ENCODE peak calls at places on chromosomes 7 and 10, in seven cellular contexts. T is IMR-90, Y is mesenchymal stem cell, O is mesendoderm, I is neuronal stem cell, W is H9, N is trophoblast cell. G is an unnamed sample.

GRCh38 chr10:76278811-76279460 is 847.5 kb downstream of the LRMDA start:
- DNase-seq in T (no peak), Y (no peak), O (no peak), I (no peak), W (no peak), N (no peak), G (no peak)

GRCh38 chr7:16668049-16668858 is 22.3 kb downstream of the BZW2 start:
- DNase-seq in T (peak), Y (peak), O (peak), I (no peak), W (no peak), N (peak), G (no peak)

GRCh38 chr7:7996568-7996967 is 28.0 kb downstream of the GLCCI1 start:
- DNase-seq in T (peak), Y (no peak), O (peak), I (no peak), W (no peak), N (peak), G (no peak)

GRCh38 chr7:137328389-137329120 is 15.0 kb downstream of the PTN start:
- DNase-seq in T (peak), Y (peak), O (no peak), I (no peak), W (no peak), N (no peak), G (no peak)

GRCh38 chr10:87752571-87752970 is 65.5 kb downstream of the ATAD1 start:
- DNase-seq in T (peak), Y (peak), O (no peak), I (no peak), W (no peak), N (no peak), G (no peak)

GRCh38 chr10:72612203-72612826 is 13.6 kb downstream of the MICU1 start:
- DNase-seq in T (no peak), Y (peak), O (no peak), I (no peak), W (no peak), N (no peak), G (no peak)

GRCh38 chr7:92988051-92988450 is 129.7 kb downstream of the SAMD9 start:
- DNase-seq in T (peak), Y (peak), O (peak), I (no peak), W (no peak), N (peak), G (no peak)

GRCh38 chr7:95476072-95476845 is 9.5 kb upstream of the ASB4 start:
- DNase-seq in T (no peak), Y (peak), O (peak), I (no peak), W (no peak), N (no peak), G (no peak)

GRCh38 chr7:147240468-147240867 is 1123.9 kb downstream of the CNTNAP2 start:
- DNase-seq in T (no peak), Y (no peak), O (no peak), I (no peak), W (no peak), N (no peak), G (no peak)

GRCh38 chr10:68871731-68872342 is 29.3 kb upstream of the DDX50 start:
- DNase-seq in T (peak), Y (peak), O (peak), I (peak), W (no peak), N (no peak), G (no peak)
- H3K4ac ChIP-seq in T (no peak), Y (no peak), O (no peak), I (no peak), W (no peak), N (no peak), G (no peak)

DNA sequence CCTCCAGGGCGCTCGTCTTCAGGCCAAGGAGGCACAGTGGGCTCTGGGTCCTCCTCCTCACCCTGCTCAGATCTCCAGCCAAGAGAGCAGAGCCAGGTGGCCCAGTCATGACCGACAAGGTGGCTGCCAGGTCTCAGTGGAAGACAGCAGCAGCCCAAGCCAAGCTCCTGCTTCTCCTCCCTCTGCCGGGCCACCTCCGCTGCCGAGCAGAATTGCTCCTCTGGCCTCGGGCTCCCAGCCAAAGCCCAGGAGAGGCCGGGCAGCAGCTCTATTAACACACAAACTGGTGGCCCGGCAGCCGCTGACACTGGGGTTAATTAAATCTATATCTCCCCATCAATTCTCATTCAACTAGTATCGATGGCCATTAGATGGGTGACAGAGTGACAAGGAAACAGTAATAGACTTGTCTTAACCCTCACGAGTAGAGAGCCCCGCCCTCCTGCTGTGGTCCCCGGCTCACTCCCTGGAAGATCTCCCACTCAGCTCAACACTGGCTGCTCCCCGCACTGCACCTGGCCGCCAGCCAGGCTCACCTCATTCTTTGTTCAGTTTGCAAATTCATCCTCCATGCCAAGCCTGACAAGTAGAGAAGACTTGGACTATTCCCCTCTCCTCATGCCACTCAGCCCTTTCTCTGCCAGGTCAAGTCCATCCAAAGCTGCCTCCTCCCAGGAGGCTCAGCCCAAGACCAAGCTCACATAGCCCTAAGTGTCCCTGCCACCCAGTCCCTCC is 74.1 kb upstream of the UNC5B start:
- DNase-seq in T (no peak), Y (no peak), O (no peak), I (no peak), W (peak), N (no peak), G (no peak)
- H3K4ac ChIP-seq in T (no peak), Y (no peak), O (no peak), I (no peak), W (no peak), N (no peak), G (no peak)

GRCh38 chr7:129728875-129729467 is 117.5 kb downstream of the NRF1 start:
- DNase-seq in T (no peak), Y (no peak), O (no peak), I (no peak), W (no peak), N (no peak), G (no peak)

GRCh38 chr7:129734400-129734799 is 122.9 kb downstream of the NRF1 start:
- DNase-seq in T (no peak), Y (no peak), O (no peak), I (no peak), W (no peak), N (no peak), G (no peak)

GRCh38 chr7:129730159-129730558 is 118.6 kb downstream of the NRF1 start:
- DNase-seq in T (no peak), Y (no peak), O (no peak), I (no peak), W (no peak), N (no peak), G (no peak)

GRCh38 chr7:129724796-129725195 is 113.3 kb downstream of the NRF1 start:
- DNase-seq in T (no peak), Y (no peak), O (no peak), I (no peak), W (no peak), N (no peak), G (no peak)

DNA sequence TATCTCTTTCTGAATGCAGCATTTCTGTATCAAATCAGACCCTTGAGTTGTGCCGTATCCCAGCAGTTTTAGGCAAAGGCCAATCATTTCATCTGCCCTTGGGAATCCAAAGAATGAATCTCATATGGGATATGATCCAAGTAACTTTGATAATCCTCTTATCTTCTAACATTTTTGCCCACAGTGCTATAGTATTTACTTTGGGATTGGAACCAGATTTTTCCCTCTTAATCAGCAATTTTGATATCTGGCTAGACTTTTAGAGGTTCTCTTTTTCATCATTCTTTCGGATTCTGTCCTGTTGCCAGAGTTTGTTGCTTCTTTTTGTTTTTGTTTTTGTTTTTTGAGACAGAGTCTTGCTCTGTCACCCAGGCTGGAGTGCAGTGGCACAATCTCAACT is 118.0 kb downstream of the NRF1 start:
- DNase-seq in T (no peak), Y (no peak), O (no peak), I (no peak), W (no peak), N (no peak), G (no peak)
- H3K4ac ChIP-seq in T (no peak), Y (no peak), O (no peak), I (no peak), W (no peak), N (no peak), G (no peak)

DNA sequence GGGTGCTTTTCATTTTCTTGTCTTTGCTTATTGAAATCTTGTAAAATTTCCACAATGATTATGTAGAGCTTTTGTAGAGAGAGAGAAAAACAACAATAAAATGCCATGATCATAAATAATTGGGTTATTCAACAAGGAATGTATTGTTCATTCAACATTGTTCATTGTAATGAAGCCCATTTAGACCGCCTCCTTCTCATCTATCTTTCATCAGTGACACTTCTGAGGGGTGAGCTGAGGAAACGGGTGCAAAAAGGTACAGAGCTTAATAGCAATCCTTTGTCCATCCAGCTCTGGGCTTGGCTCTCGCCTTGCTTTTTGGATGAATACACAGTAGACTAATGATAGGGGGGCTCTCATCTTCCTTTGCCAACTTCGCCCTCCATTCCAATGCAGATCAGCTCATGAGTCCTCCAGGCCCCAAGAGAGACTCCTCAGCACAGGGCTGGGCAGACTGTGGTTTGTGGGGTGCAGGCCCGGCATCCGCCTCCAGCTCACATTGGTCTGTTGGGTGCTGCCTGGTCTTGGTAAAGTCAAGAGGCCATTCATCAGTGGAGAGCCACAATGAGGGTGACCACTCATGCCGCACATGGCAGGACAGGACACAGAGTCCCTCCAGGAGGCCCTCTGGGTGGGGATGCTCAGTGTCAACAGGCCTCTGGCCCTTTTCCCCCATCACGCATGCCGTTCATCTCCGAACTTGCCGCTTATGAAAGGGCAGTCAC is 17.9 kb upstream of the PPA1 start:
- DNase-seq in T (no peak), Y (no peak), O (no peak), I (no peak), W (no peak), N (no peak), G (no peak)
- H3K4ac ChIP-seq in T (no peak), Y (no peak), O (no peak), I (no peak), W (no peak), N (no peak), G (no peak)

DNA sequence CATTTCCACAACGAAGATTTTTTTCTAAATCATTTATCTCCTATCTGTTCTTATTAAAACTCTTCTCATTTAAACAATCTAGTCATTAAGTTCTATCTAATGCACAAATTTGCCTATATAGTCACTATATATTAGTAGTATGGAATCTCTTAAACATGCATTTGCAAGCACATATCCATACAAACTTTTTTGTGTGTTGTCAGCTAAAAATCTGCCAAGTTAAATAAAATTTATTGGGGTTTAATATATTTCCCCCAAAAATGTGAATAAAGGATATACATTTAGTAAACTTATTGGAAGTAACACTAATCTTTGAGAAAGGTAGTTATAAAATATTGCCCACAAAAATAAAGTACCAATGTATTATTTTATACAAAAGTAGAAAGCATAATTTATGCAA is 55.3 kb downstream of the ORC5 start:
- DNase-seq in T (no peak), Y (no peak), O (no peak), I (no peak), W (no peak), N (no peak), G (no peak)
- H3K4ac ChIP-seq in T (no peak), Y (no peak), O (no peak), I (no peak), W (no peak), N (no peak), G (no peak)

GRCh38 chr10:56296626-56297025 is 64.4 kb downstream of the ZWINT start:
- DNase-seq in T (no peak), Y (no peak), O (peak), I (no peak), W (no peak), N (no peak), G (no peak)
- H3K4ac ChIP-seq in T (no peak), Y (no peak), O (no peak), I (no peak), W (no peak), N (no peak), G (no peak)

G was measured in H1.